ENCODE peak calls at places on chromosomes 16 and 17, in five cellular contexts. One of them, this sample, is unnamed.

GRCh38 chr16:18792836-18793433 is 2.8 kb upstream of the RPS15A start:
- DNase-seq in Caco-2: no peak
- DNase-seq in IMR-90: no peak
- DNase-seq in pancreas: no peak
- DNase-seq in ovary: no peak
- DNase-seq in this sample: no peak

GRCh38 chr16:65079549-65079948 is 42.3 kb downstream of the CDH11 start:
- DNase-seq in Caco-2: no peak
- DNase-seq in IMR-90: no peak
- DNase-seq in pancreas: no peak
- DNase-seq in ovary: no peak
- DNase-seq in this sample: no peak

GRCh38 chr17:73399056-73399455 is 87.3 kb upstream of the CDC42EP4 start:
- DNase-seq in Caco-2: no peak
- DNase-seq in IMR-90: no peak
- DNase-seq in pancreas: no peak
- DNase-seq in ovary: no peak
- DNase-seq in this sample: no peak

GRCh38 chr16:11799509-11800384 is 2.7 kb upstream of the ZC3H7A start:
- DNase-seq in Caco-2: no peak
- DNase-seq in IMR-90: no peak
- DNase-seq in pancreas: no peak
- DNase-seq in ovary: no peak
- DNase-seq in this sample: no peak

GRCh38 chr16:27326738-27327585 is 13.2 kb downstream of the IL4R start:
- DNase-seq in Caco-2: peak; percentile 77
- DNase-seq in IMR-90: peak; percentile 97
- DNase-seq in pancreas: peak; percentile 69
- DNase-seq in ovary: no peak
- DNase-seq in this sample: no peak

GRCh38 chr17:64399071-64399766 is 8.6 kb upstream of the PECAM1 start:
- DNase-seq in Caco-2: no peak
- DNase-seq in IMR-90: no peak
- DNase-seq in pancreas: no peak
- DNase-seq in ovary: no peak
- DNase-seq in this sample: no peak

GRCh38 chr16:28494141-28494851 is at the start of gene APOBR:
- DNase-seq in Caco-2: no peak
- DNase-seq in IMR-90: no peak
- DNase-seq in pancreas: peak; percentile 51
- DNase-seq in ovary: no peak
- DNase-seq in this sample: no peak

GRCh38 chr17:82497483-82498405 is 21.8 kb upstream of the FOXK2 start:
- DNase-seq in Caco-2: peak; percentile 74
- DNase-seq in IMR-90: peak; percentile 82
- DNase-seq in pancreas: peak; percentile 34
- DNase-seq in ovary: no peak
- DNase-seq in this sample: no peak

GRCh38 chr17:60557805-60558204 is 31.8 kb upstream of the APPBP2 start:
- DNase-seq in Caco-2: no peak
- DNase-seq in IMR-90: no peak
- DNase-seq in pancreas: no peak
- DNase-seq in ovary: no peak
- DNase-seq in this sample: no peak

GRCh38 chr16:70482624-70483023 is 28.2 kb downstream of the FCSK start:
- DNase-seq in Caco-2: no peak
- DNase-seq in IMR-90: peak; percentile 13
- DNase-seq in pancreas: no peak
- DNase-seq in ovary: no peak
- DNase-seq in this sample: no peak

GRCh38 chr16:17467923-17468540 is 2.7 kb downstream of the XYLT1 start:
- DNase-seq in Caco-2: peak; percentile 62
- DNase-seq in IMR-90: peak; percentile 69
- DNase-seq in pancreas: peak; percentile 67
- DNase-seq in ovary: peak; percentile 66
- DNase-seq in this sample: peak; percentile 83

GRCh38 chr16:46901709-46902108 is 17.5 kb downstream of the GPT2 start:
- DNase-seq in Caco-2: no peak
- DNase-seq in IMR-90: no peak
- DNase-seq in pancreas: no peak
- DNase-seq in ovary: no peak
- DNase-seq in this sample: no peak

GRCh38 chr17:74408262-74408661 is 23.6 kb upstream of the GPRC5C start:
- DNase-seq in Caco-2: peak; percentile 73
- DNase-seq in IMR-90: no peak
- DNase-seq in pancreas: no peak
- DNase-seq in ovary: no peak
- DNase-seq in this sample: no peak

GRCh38 chr16:14109077-14109775 is 38.1 kb downstream of the MRTFB start:
- DNase-seq in Caco-2: no peak
- DNase-seq in IMR-90: no peak
- DNase-seq in pancreas: no peak
- DNase-seq in ovary: no peak
- DNase-seq in this sample: no peak

GRCh38 chr16:65373095-65373494 is 251.2 kb upstream of the CDH11 start:
- DNase-seq in Caco-2: no peak
- DNase-seq in IMR-90: no peak
- DNase-seq in pancreas: no peak
- DNase-seq in ovary: no peak
- DNase-seq in this sample: no peak

GRCh38 chr17:78933025-78933958 is 8.1 kb upstream of the TIMP2 start:
- DNase-seq in Caco-2: peak; percentile 24
- DNase-seq in IMR-90: peak; percentile 99
- DNase-seq in pancreas: peak; percentile 52
- DNase-seq in ovary: peak; percentile 35
- DNase-seq in this sample: no peak

GRCh38 chr17:38617967-38618760 is 12.4 kb upstream of the SRCIN1 start:
- DNase-seq in Caco-2: no peak
- DNase-seq in IMR-90: no peak
- DNase-seq in pancreas: no peak
- DNase-seq in ovary: no peak
- DNase-seq in this sample: no peak

GRCh38 chr16:3065069-3065741 is at the start of gene IL32:
- DNase-seq in Caco-2: peak; percentile 81
- DNase-seq in IMR-90: peak; percentile 94
- DNase-seq in pancreas: peak; percentile 95
- DNase-seq in ovary: peak; percentile 38
- DNase-seq in this sample: no peak

GRCh38 chr16:57235128-57236092 is 9.6 kb upstream of the ARL2BP start:
- DNase-seq in Caco-2: no peak
- DNase-seq in IMR-90: peak; percentile 87
- DNase-seq in pancreas: no peak
- DNase-seq in ovary: no peak
- DNase-seq in this sample: no peak

GRCh38 chr17:75498726-75499213 is 16.6 kb downstream of the CASKIN2 start:
- DNase-seq in Caco-2: no peak
- DNase-seq in IMR-90: no peak
- DNase-seq in pancreas: no peak
- DNase-seq in ovary: no peak
- DNase-seq in this sample: no peak

GRCh38 chr16:87076950-87077749 is 240.0 kb downstream of the C16orf95 start:
- DNase-seq in Caco-2: peak; percentile 75
- DNase-seq in IMR-90: peak; percentile 55
- DNase-seq in pancreas: peak; percentile 79
- DNase-seq in ovary: no peak
- DNase-seq in this sample: peak; percentile 64

GRCh38 chr16:760498-761343 is at the start of gene MSLN:
- DNase-seq in Caco-2: no peak
- DNase-seq in IMR-90: no peak
- DNase-seq in pancreas: no peak
- DNase-seq in ovary: no peak
- DNase-seq in this sample: no peak

GRCh38 chr16:9666834-9667480 is 515.3 kb downstream of the GRIN2A start:
- DNase-seq in Caco-2: no peak
- DNase-seq in IMR-90: no peak
- DNase-seq in pancreas: no peak
- DNase-seq in ovary: no peak
- DNase-seq in this sample: no peak

GRCh38 chr17:45801386-45801785 is 17.3 kb downstream of the CRHR1 start:
- DNase-seq in Caco-2: no peak
- DNase-seq in IMR-90: no peak
- DNase-seq in pancreas: no peak
- DNase-seq in ovary: no peak
- DNase-seq in this sample: no peak

GRCh38 chr16:85267414-85267945 is 155.2 kb upstream of the CIBAR2 start:
- DNase-seq in Caco-2: no peak
- DNase-seq in IMR-90: no peak
- DNase-seq in pancreas: no peak
- DNase-seq in ovary: no peak
- DNase-seq in this sample: no peak

GRCh38 chr16:9406039-9406438 is 314.6 kb downstream of the HAPSTR1 start:
- DNase-seq in Caco-2: no peak
- DNase-seq in IMR-90: no peak
- DNase-seq in pancreas: no peak
- DNase-seq in ovary: no peak
- DNase-seq in this sample: no peak

GRCh38 chr17:13385481-13385907 is 216.2 kb downstream of the HS3ST3A1 start:
- DNase-seq in Caco-2: no peak
- DNase-seq in IMR-90: peak; percentile 22
- DNase-seq in pancreas: no peak
- DNase-seq in ovary: no peak
- DNase-seq in this sample: no peak

GRCh38 chr17:1766382-1767135 is 4.7 kb downstream of the SERPINF1 start:
- DNase-seq in Caco-2: no peak
- DNase-seq in IMR-90: no peak
- DNase-seq in pancreas: no peak
- DNase-seq in ovary: no peak
- DNase-seq in this sample: peak; percentile 41

GRCh38 chr16:86783626-86784266 is 205.4 kb downstream of the FOXL1 start:
- DNase-seq in Caco-2: no peak
- DNase-seq in IMR-90: no peak
- DNase-seq in pancreas: no peak
- DNase-seq in ovary: no peak
- DNase-seq in this sample: no peak

GRCh38 chr16:79836129-79836528 is 235.6 kb upstream of the MAF start:
- DNase-seq in Caco-2: no peak
- DNase-seq in IMR-90: no peak
- DNase-seq in pancreas: no peak
- DNase-seq in ovary: no peak
- DNase-seq in this sample: no peak

GRCh38 chr17:27402943-27403342 is 53.3 kb upstream of the KSR1 start:
- DNase-seq in Caco-2: no peak
- DNase-seq in IMR-90: no peak
- DNase-seq in pancreas: no peak
- DNase-seq in ovary: no peak
- DNase-seq in this sample: no peak

GRCh38 chr17:36859701-36860100 is 77.6 kb upstream of the LHX1 start:
- DNase-seq in Caco-2: no peak
- DNase-seq in IMR-90: no peak
- DNase-seq in pancreas: no peak
- DNase-seq in ovary: no peak
- DNase-seq in this sample: no peak

GRCh38 chr17:20085283-20085875 is 76.2 kb downstream of the SPECC1 start:
- DNase-seq in Caco-2: no peak
- DNase-seq in IMR-90: no peak
- DNase-seq in pancreas: no peak
- DNase-seq in ovary: no peak
- DNase-seq in this sample: no peak

GRCh38 chr16:48137822-48138221 is 18.0 kb downstream of the ABCC12 start:
- DNase-seq in Caco-2: no peak
- DNase-seq in IMR-90: no peak
- DNase-seq in pancreas: no peak
- DNase-seq in ovary: no peak
- DNase-seq in this sample: no peak

GRCh38 chr17:4327638-4328037 is 38.8 kb downstream of the UBE2G1 start:
- DNase-seq in Caco-2: no peak
- DNase-seq in IMR-90: peak; percentile 83
- DNase-seq in pancreas: no peak
- DNase-seq in ovary: no peak
- DNase-seq in this sample: no peak

GRCh38 chr17:67435122-67435521 is 58.0 kb downstream of the PITPNC1 start:
- DNase-seq in Caco-2: no peak
- DNase-seq in IMR-90: no peak
- DNase-seq in pancreas: no peak
- DNase-seq in ovary: no peak
- DNase-seq in this sample: no peak

GRCh38 chr17:80939151-80940145 is 52.2 kb upstream of the CHMP6 start:
- DNase-seq in Caco-2: no peak
- DNase-seq in IMR-90: no peak
- DNase-seq in pancreas: no peak
- DNase-seq in ovary: no peak
- DNase-seq in this sample: no peak

GRCh38 chr16:78216166-78216745 is 116.8 kb downstream of the WWOX start:
- DNase-seq in Caco-2: no peak
- DNase-seq in IMR-90: no peak
- DNase-seq in pancreas: no peak
- DNase-seq in ovary: no peak
- DNase-seq in this sample: no peak

GRCh38 chr16:68590201-68590994 is 51.3 kb downstream of the ZFP90 start:
- DNase-seq in Caco-2: peak; percentile 74
- DNase-seq in IMR-90: peak; percentile 7
- DNase-seq in pancreas: peak; percentile 54
- DNase-seq in ovary: peak; percentile 80
- DNase-seq in this sample: peak; percentile 72

GRCh38 chr16:50593410-50594139 is 45.4 kb downstream of the NKD1 start:
- DNase-seq in Caco-2: no peak
- DNase-seq in IMR-90: no peak
- DNase-seq in pancreas: no peak
- DNase-seq in ovary: no peak
- DNase-seq in this sample: no peak
- TF ChIP-seq CTCF in Caco-2: peak; percentile 26
- TF ChIP-seq CTCF in IMR-90: peak; percentile 23
- TF ChIP-seq CTCF in pancreas: no peak
- TF ChIP-seq CTCF in ovary: no peak
- TF ChIP-seq CTCF in this sample: peak; percentile 20

GRCh38 chr17:66403846-66404597 is 101.6 kb downstream of the PRKCA start:
- DNase-seq in Caco-2: no peak
- DNase-seq in IMR-90: peak; percentile 51
- DNase-seq in pancreas: no peak
- DNase-seq in ovary: no peak
- DNase-seq in this sample: no peak
- H3K4me3 ChIP-seq in Caco-2: no peak overlapping the region
- H3K4me3 ChIP-seq in IMR-90: no peak overlapping the region
- H3K4me3 ChIP-seq in pancreas: no peak overlapping the region
- H3K4me3 ChIP-seq in ovary: no peak overlapping the region
- H3K4me3 ChIP-seq in this sample: no peak overlapping the region

DNA sequence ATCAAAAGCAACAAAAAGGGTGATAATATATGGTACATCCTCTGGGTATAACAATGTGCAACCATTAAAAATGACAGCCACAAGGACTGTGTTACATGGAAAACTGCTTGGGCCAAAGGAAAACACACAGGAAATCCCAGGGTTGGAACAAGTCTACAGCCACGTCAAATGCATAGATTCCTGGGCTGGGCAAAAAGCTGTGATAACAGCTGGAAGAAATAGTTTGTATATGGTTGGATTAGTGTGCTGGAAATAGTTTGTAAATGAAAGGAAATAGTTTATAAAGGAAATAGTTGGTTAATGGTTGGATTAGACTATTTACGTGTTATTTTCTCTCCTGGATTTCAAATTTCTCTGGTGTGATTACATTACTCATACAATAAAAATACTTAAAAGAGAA is 2.6 kb downstream of the HSD17B2 start:
- DNase-seq in Caco-2: no peak
- DNase-seq in IMR-90: peak; percentile 53
- DNase-seq in pancreas: no peak
- DNase-seq in ovary: no peak
- DNase-seq in this sample: no peak
- H3K27me3 ChIP-seq in Caco-2: no peaks in the 10 kb centered on the region
- H3K27me3 ChIP-seq in IMR-90: no peaks in the 10 kb centered on the region
- H3K27me3 ChIP-seq in pancreas: no peaks in the 10 kb centered on the region
- H3K27me3 ChIP-seq in ovary: no peaks in the 10 kb centered on the region
- H3K27me3 ChIP-seq in this sample: no peaks in the 10 kb centered on the region

GRCh38 chr16:66562409-66562808 is 3.8 kb upstream of the CMTM1 start:
- DNase-seq in Caco-2: no peak
- DNase-seq in IMR-90: no peak
- DNase-seq in pancreas: no peak
- DNase-seq in ovary: no peak
- DNase-seq in this sample: no peak
- TF ChIP-seq CTCF in Caco-2: no peak
- TF ChIP-seq CTCF in IMR-90: peak; percentile 11
- TF ChIP-seq CTCF in pancreas: no peak
- TF ChIP-seq CTCF in ovary: no peak
- TF ChIP-seq CTCF in this sample: no peak